ENCODE peak calls at places on chromosome 10, in four cellular contexts. H is C1 segment of cervical spinal cord; U is SW480; N is T-helper 2 cell treated with Interferon-gamma antibody and Interleukin-4, amounts not matched to agents 5 μg/mL and 100 μg/mL, for 36 hours. W is an unnamed sample.

GRCh38 chr10:72761498-72761897 is 69.6 kb downstream of the MCU start:
- DNase-seq in N (no peak), U (no peak), H (no peak), W (no peak)

GRCh38 chr10:80259405-80259871 is 30.0 kb downstream of the MAT1A start:
- DNase-seq in U (peak), H (no peak), N (no peak), W (no peak)

GRCh38 chr10:60940435-60940834 is 3.5 kb downstream of the RHOBTB1 start:
- DNase-seq in N (no peak), H (no peak), U (no peak), W (no peak)

GRCh38 chr10:132176647-132177046 is 10.1 kb upstream of the DPYSL4 start:
- DNase-seq in U (no peak), H (no peak), N (no peak), W (no peak)

GRCh38 chr10:80382989-80383388 is 25.4 kb upstream of the PRXL2A start:
- DNase-seq in H (peak), N (peak), U (peak), W (peak)

GRCh38 chr10:42979730-42980467 is 97.0 kb upstream of the RET start:
- DNase-seq in U (no peak), H (no peak), N (no peak), W (no peak)

GRCh38 chr10:8229153-8229552 is 174.7 kb downstream of the GATA3 start:
- DNase-seq in N (no peak), U (peak), H (no peak), W (no peak)

GRCh38 chr10:73868655-73869195 is 5.6 kb downstream of the CAMK2G start:
- DNase-seq in H (no peak), N (no peak), U (no peak), W (no peak)

GRCh38 chr10:80204193-80204714 is 1.1 kb downstream of the ANXA11 start:
- DNase-seq in H (no peak), N (no peak), U (peak), W (peak)

GRCh38 chr10:49168821-49169495 is 19.2 kb downstream of the TMEM273 start:
- DNase-seq in H (no peak), N (no peak), U (no peak), W (no peak)

GRCh38 chr10:130159395-130159794 is 23.2 kb downstream of the GLRX3 start:
- DNase-seq in N (no peak), H (no peak), U (no peak), W (no peak)

GRCh38 chr10:117980216-117980615 is 66.5 kb downstream of the RAB11FIP2 start:
- DNase-seq in N (no peak), H (no peak), U (peak), W (no peak)

GRCh38 chr10:101693701-101694055 is 1.3 kb downstream of the FBXW4 start:
- DNase-seq in N (no peak), H (peak), U (peak), W (peak)

GRCh38 chr10:15718495-15719061 is 1.1 kb downstream of the ITGA8 start:
- DNase-seq in N (no peak), H (no peak), U (no peak), W (no peak)

GRCh38 chr10:48447356-48448215 is 141.1 kb downstream of the MAPK8 start:
- DNase-seq in H (no peak), N (no peak), U (no peak), W (no peak)

GRCh38 chr10:46289209-46289810 is 2.5 kb downstream of the ANTXRL start:
- DNase-seq in H (no peak), U (no peak), N (no peak), W (no peak)

GRCh38 chr10:102782698-102783540 is 39.2 kb downstream of the WBP1L start:
- DNase-seq in H (no peak), U (peak), N (no peak), W (peak)

GRCh38 chr10:130741901-130742625 is 569.5 kb downstream of the TCERG1L start:
- DNase-seq in U (no peak), N (no peak), H (no peak), W (no peak)

GRCh38 chr10:13852872-13853271 is 266.1 kb downstream of the PRPF18 start:
- DNase-seq in N (no peak), U (no peak), H (no peak), W (no peak)

GRCh38 chr10:96325719-96326373 is 21.6 kb downstream of the DNTT start:
- DNase-seq in U (no peak), H (no peak), N (no peak), W (no peak)

GRCh38 chr10:121481222-121481621 is 117.0 kb downstream of the FGFR2 start:
- DNase-seq in N (no peak), U (no peak), H (no peak), W (peak)

GRCh38 chr10:102515724-102516123 is 12.0 kb downstream of the SUFU start:
- DNase-seq in H (no peak), U (no peak), N (no peak), W (no peak)

GRCh38 chr10:95640891-95641315 is 15.6 kb downstream of the ALDH18A1 start:
- DNase-seq in H (no peak), U (no peak), N (no peak), W (no peak)

GRCh38 chr10:113221756-113222168 is 271.7 kb downstream of the TCF7L2 start:
- DNase-seq in N (no peak), H (no peak), U (peak), W (peak)

GRCh38 chr10:24965051-24965450 is 12.6 kb upstream of the PRTFDC1 start:
- DNase-seq in N (no peak), U (no peak), H (no peak), W (no peak)

GRCh38 chr10:110863361-110863760 is 8.4 kb upstream of the PDCD4 start:
- DNase-seq in N (no peak), U (no peak), H (no peak), W (no peak)

GRCh38 chr10:69842932-69843331 is 41.2 kb downstream of the COL13A1 start:
- DNase-seq in U (no peak), H (no peak), N (no peak), W (peak)

GRCh38 chr10:80412521-80412920 is 4.2 kb downstream of the PRXL2A start:
- DNase-seq in N (no peak), H (no peak), U (no peak), W (no peak)

GRCh38 chr10:100864981-100865380 is 47.8 kb upstream of the SLF2 start:
- DNase-seq in U (no peak), H (no peak), N (no peak), W (no peak)

GRCh38 chr10:112744525-112744924 is 205.5 kb upstream of the TCF7L2 start:
- DNase-seq in N (no peak), H (no peak), U (no peak), W (no peak)

GRCh38 chr10:30617070-30617469 is 12.5 kb downstream of the LYZL2 start:
- DNase-seq in H (no peak), N (no peak), U (no peak), W (no peak)

GRCh38 chr10:359093-359492 is 223.8 kb downstream of the ZMYND11 start:
- DNase-seq in H (no peak), N (no peak), U (no peak), W (no peak)

GRCh38 chr10:23293973-23294372 is 50.6 kb downstream of the C10orf67 start:
- DNase-seq in U (no peak), N (no peak), H (no peak), W (no peak)

GRCh38 chr10:131739201-131739600 is 161.6 kb upstream of the PPP2R2D start:
- DNase-seq in H (no peak), U (no peak), N (no peak), W (peak)

GRCh38 chr10:105252908-105253307 is 611.8 kb downstream of the SORCS3 start:
- DNase-seq in H (no peak), U (no peak), N (no peak), W (no peak)

GRCh38 chr10:18713077-18713476 is 53.8 kb downstream of the ARL5B start:
- DNase-seq in N (no peak), H (no peak), U (peak), W (peak)

GRCh38 chr10:59582058-59582457 is 127.6 kb downstream of the SLC16A9 start:
- DNase-seq in U (no peak), H (no peak), N (no peak), W (no peak)